ENCODE peak calls at places on chromosome 16, in eight cellular contexts. One of them, this sample, is unnamed. For H3K9me3, the result is how much of the 10 kb centered on the place peaks cover.

GRCh38 chr16:49489686-49490320 is 116.2 kb downstream of the C16orf78 start:
- DNase-seq in heart right ventricle: no peak
- DNase-seq in left ventricle myocardium inferior: no peak
- DNase-seq in heart left ventricle: no peak
- DNase-seq in right lobe of liver: no peak
- DNase-seq in Peyer's patch: no peak
- DNase-seq in AG04450: no peak
- DNase-seq in uterus: no peak
- DNase-seq in this sample: no peak

GRCh38 chr16:10090816-10091215 is 91.4 kb downstream of the GRIN2A start:
- DNase-seq in left ventricle myocardium inferior: no peak
- DNase-seq in heart left ventricle: no peak
- DNase-seq in Peyer's patch: no peak
- DNase-seq in right lobe of liver: no peak
- DNase-seq in heart right ventricle: no peak
- DNase-seq in uterus: no peak
- DNase-seq in AG04450: no peak
- DNase-seq in this sample: no peak

GRCh38 chr16:3935921-3936320 is 55.4 kb upstream of the CREBBP start:
- DNase-seq in AG04450: no peak
- DNase-seq in uterus: no peak
- DNase-seq in right lobe of liver: no peak
- DNase-seq in heart right ventricle: no peak
- DNase-seq in Peyer's patch: no peak
- DNase-seq in heart left ventricle: no peak
- DNase-seq in left ventricle myocardium inferior: no peak
- DNase-seq in this sample: no peak

GRCh38 chr16:84024854-84025253 is 17.7 kb downstream of the SLC38A8 start:
- DNase-seq in uterus: no peak
- DNase-seq in Peyer's patch: no peak
- DNase-seq in right lobe of liver: no peak
- DNase-seq in heart right ventricle: no peak
- DNase-seq in AG04450: no peak
- DNase-seq in left ventricle myocardium inferior: no peak
- DNase-seq in heart left ventricle: no peak
- DNase-seq in this sample: no peak

GRCh38 chr16:11250091-11250785 is 5.8 kb downstream of the SOCS1 start:
- DNase-seq in left ventricle myocardium inferior: no peak
- DNase-seq in heart right ventricle: no peak
- DNase-seq in AG04450: peak
- DNase-seq in right lobe of liver: peak
- DNase-seq in heart left ventricle: peak
- DNase-seq in uterus: no peak
- DNase-seq in Peyer's patch: no peak
- DNase-seq in this sample: no peak

GRCh38 chr16:84085774-84086173 is 31.0 kb downstream of the MBTPS1 start:
- DNase-seq in left ventricle myocardium inferior: no peak
- DNase-seq in heart right ventricle: no peak
- DNase-seq in uterus: no peak
- DNase-seq in right lobe of liver: no peak
- DNase-seq in heart left ventricle: no peak
- DNase-seq in AG04450: no peak
- DNase-seq in Peyer's patch: no peak
- DNase-seq in this sample: no peak

GRCh38 chr16:30185141-30185682 is 1.8 kb downstream of the CORO1A start:
- DNase-seq in left ventricle myocardium inferior: peak
- DNase-seq in AG04450: no peak
- DNase-seq in right lobe of liver: peak
- DNase-seq in uterus: peak
- DNase-seq in heart left ventricle: peak
- DNase-seq in heart right ventricle: peak
- DNase-seq in Peyer's patch: peak
- DNase-seq in this sample: no peak

GRCh38 chr16:49544828-49545227 is 171.2 kb downstream of the C16orf78 start:
- DNase-seq in AG04450: no peak
- DNase-seq in heart left ventricle: no peak
- DNase-seq in Peyer's patch: no peak
- DNase-seq in heart right ventricle: no peak
- DNase-seq in right lobe of liver: no peak
- DNase-seq in uterus: no peak
- DNase-seq in left ventricle myocardium inferior: no peak
- DNase-seq in this sample: no peak

GRCh38 chr16:11093578-11094074 is 149.3 kb downstream of the CLEC16A start:
- DNase-seq in left ventricle myocardium inferior: no peak
- DNase-seq in Peyer's patch: peak
- DNase-seq in heart left ventricle: no peak
- DNase-seq in uterus: no peak
- DNase-seq in right lobe of liver: no peak
- DNase-seq in heart right ventricle: no peak
- DNase-seq in AG04450: no peak
- DNase-seq in this sample: no peak

GRCh38 chr16:79347176-79347715 is 253.3 kb downstream of the MAF start:
- DNase-seq in uterus: no peak
- DNase-seq in heart right ventricle: no peak
- DNase-seq in Peyer's patch: no peak
- DNase-seq in left ventricle myocardium inferior: no peak
- DNase-seq in heart left ventricle: no peak
- DNase-seq in AG04450: no peak
- DNase-seq in right lobe of liver: no peak
- DNase-seq in this sample: no peak

GRCh38 chr16:89691231-89691985 is 4.9 kb downstream of the CDK10 start:
- DNase-seq in Peyer's patch: no peak
- DNase-seq in heart right ventricle: no peak
- DNase-seq in AG04450: no peak
- DNase-seq in left ventricle myocardium inferior: no peak
- DNase-seq in heart left ventricle: no peak
- DNase-seq in right lobe of liver: no peak
- DNase-seq in uterus: no peak
- DNase-seq in this sample: no peak

GRCh38 chr16:49472598-49472997 is 99.0 kb downstream of the C16orf78 start:
- DNase-seq in AG04450: no peak
- DNase-seq in Peyer's patch: no peak
- DNase-seq in heart right ventricle: no peak
- DNase-seq in left ventricle myocardium inferior: no peak
- DNase-seq in uterus: peak
- DNase-seq in heart left ventricle: no peak
- DNase-seq in right lobe of liver: no peak
- DNase-seq in this sample: no peak

GRCh38 chr16:67965668-67966548 is 2.5 kb downstream of the SLC12A4 start:
- DNase-seq in uterus: no peak
- DNase-seq in right lobe of liver: no peak
- DNase-seq in Peyer's patch: no peak
- DNase-seq in heart right ventricle: no peak
- DNase-seq in heart left ventricle: no peak
- DNase-seq in left ventricle myocardium inferior: no peak
- DNase-seq in AG04450: no peak
- DNase-seq in this sample: no peak

GRCh38 chr16:48602357-48603014 is 7.5 kb downstream of the N4BP1 start:
- DNase-seq in left ventricle myocardium inferior: no peak
- DNase-seq in AG04450: no peak
- DNase-seq in heart right ventricle: no peak
- DNase-seq in right lobe of liver: no peak
- DNase-seq in uterus: no peak
- DNase-seq in heart left ventricle: no peak
- DNase-seq in Peyer's patch: no peak
- DNase-seq in this sample: no peak

GRCh38 chr16:66408181-66409048 is 18.7 kb upstream of the BEAN1 start:
- DNase-seq in left ventricle myocardium inferior: peak
- DNase-seq in uterus: no peak
- DNase-seq in Peyer's patch: no peak
- DNase-seq in AG04450: peak
- DNase-seq in right lobe of liver: no peak
- DNase-seq in heart left ventricle: no peak
- DNase-seq in heart right ventricle: peak
- DNase-seq in this sample: no peak
- H3K4me3 ChIP-seq in left ventricle myocardium inferior: peak
- H3K4me3 ChIP-seq in uterus: no peak
- H3K4me3 ChIP-seq in Peyer's patch: no peak
- H3K4me3 ChIP-seq in AG04450: peak
- H3K4me3 ChIP-seq in right lobe of liver: no peak
- H3K4me3 ChIP-seq in heart left ventricle: peak
- H3K4me3 ChIP-seq in heart right ventricle: no peak
- H3K4me3 ChIP-seq in this sample: no peak

GRCh38 chr16:35414563-35414962 is 1955.2 kb downstream of the TP53TG3F start:
- DNase-seq in heart left ventricle: no peak
- DNase-seq in right lobe of liver: no peak
- DNase-seq in left ventricle myocardium inferior: no peak
- DNase-seq in Peyer's patch: no peak
- DNase-seq in heart right ventricle: no peak
- DNase-seq in uterus: no peak
- DNase-seq in AG04450: no peak
- DNase-seq in this sample: no peak

GRCh38 chr16:35409503-35409902 is 1950.1 kb downstream of the TP53TG3F start:
- DNase-seq in AG04450: no peak
- DNase-seq in Peyer's patch: no peak
- DNase-seq in uterus: no peak
- DNase-seq in left ventricle myocardium inferior: no peak
- DNase-seq in heart left ventricle: no peak
- DNase-seq in heart right ventricle: no peak
- DNase-seq in right lobe of liver: no peak
- DNase-seq in this sample: no peak

GRCh38 chr16:35411156-35411555 is 1951.7 kb downstream of the TP53TG3F start:
- DNase-seq in heart right ventricle: no peak
- DNase-seq in right lobe of liver: no peak
- DNase-seq in left ventricle myocardium inferior: no peak
- DNase-seq in heart left ventricle: no peak
- DNase-seq in uterus: no peak
- DNase-seq in AG04450: no peak
- DNase-seq in Peyer's patch: no peak
- DNase-seq in this sample: no peak

GRCh38 chr16:35414139-35414538 is 1954.7 kb downstream of the TP53TG3F start:
- DNase-seq in left ventricle myocardium inferior: no peak
- DNase-seq in AG04450: no peak
- DNase-seq in Peyer's patch: no peak
- DNase-seq in heart right ventricle: no peak
- DNase-seq in right lobe of liver: no peak
- DNase-seq in uterus: no peak
- DNase-seq in heart left ventricle: peak
- DNase-seq in this sample: no peak

DNA sequence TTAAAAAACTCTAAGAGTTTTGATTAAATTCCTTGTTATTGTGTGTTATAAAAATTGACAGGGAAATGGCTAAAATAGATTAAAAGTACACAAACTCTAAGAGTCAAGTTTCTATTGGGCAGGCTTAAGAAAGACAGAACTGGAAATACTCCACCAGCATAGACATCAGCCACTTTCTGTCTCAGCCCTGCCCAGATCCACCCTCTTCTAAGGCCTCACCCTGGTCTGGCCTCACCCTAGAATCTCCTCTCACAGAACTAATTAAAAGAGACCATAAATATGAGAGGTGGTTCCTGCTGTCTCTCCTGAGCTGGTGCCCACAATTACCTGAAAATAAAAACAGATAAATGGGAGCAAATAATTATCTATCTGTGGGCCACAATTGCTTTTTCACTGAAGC is 1951.0 kb downstream of the TP53TG3F start:
- DNase-seq in left ventricle myocardium inferior: no peak
- DNase-seq in uterus: no peak
- DNase-seq in heart left ventricle: no peak
- DNase-seq in heart right ventricle: no peak
- DNase-seq in AG04450: no peak
- DNase-seq in Peyer's patch: no peak
- DNase-seq in right lobe of liver: no peak
- DNase-seq in this sample: no peak
- H3K9me3 ChIP-seq in left ventricle myocardium inferior: under half
- H3K9me3 ChIP-seq in uterus: under half
- H3K9me3 ChIP-seq in heart left ventricle: under half
- H3K9me3 ChIP-seq in heart right ventricle: under half
- H3K9me3 ChIP-seq in AG04450: under half
- H3K9me3 ChIP-seq in Peyer's patch: under half
- H3K9me3 ChIP-seq in right lobe of liver: under half
- H3K9me3 ChIP-seq in this sample: under half

GRCh38 chr16:28186752-28187151 is 25.0 kb downstream of the XPO6 start:
- DNase-seq in Peyer's patch: no peak
- DNase-seq in heart right ventricle: no peak
- DNase-seq in heart left ventricle: no peak
- DNase-seq in left ventricle myocardium inferior: no peak
- DNase-seq in right lobe of liver: no peak
- DNase-seq in AG04450: no peak
- DNase-seq in uterus: no peak
- DNase-seq in this sample: no peak
- H3K27ac ChIP-seq in Peyer's patch: peak
- H3K27ac ChIP-seq in heart right ventricle: no peak
- H3K27ac ChIP-seq in heart left ventricle: no peak
- H3K27ac ChIP-seq in left ventricle myocardium inferior: no peak
- H3K27ac ChIP-seq in right lobe of liver: no peak
- H3K27ac ChIP-seq in AG04450: peak
- H3K27ac ChIP-seq in uterus: no peak
- H3K27ac ChIP-seq in this sample: no peak

GRCh38 chr16:31527617-31528287 is at the start of gene AHSP:
- DNase-seq in heart right ventricle: no peak
- DNase-seq in AG04450: no peak
- DNase-seq in heart left ventricle: no peak
- DNase-seq in left ventricle myocardium inferior: no peak
- DNase-seq in uterus: no peak
- DNase-seq in Peyer's patch: no peak
- DNase-seq in right lobe of liver: no peak
- DNase-seq in this sample: no peak
- H3K4me3 ChIP-seq in heart right ventricle: no peak
- H3K4me3 ChIP-seq in AG04450: peak
- H3K4me3 ChIP-seq in heart left ventricle: peak
- H3K4me3 ChIP-seq in left ventricle myocardium inferior: peak
- H3K4me3 ChIP-seq in uterus: no peak
- H3K4me3 ChIP-seq in Peyer's patch: no peak
- H3K4me3 ChIP-seq in right lobe of liver: no peak
- H3K4me3 ChIP-seq in this sample: no peak

DNA sequence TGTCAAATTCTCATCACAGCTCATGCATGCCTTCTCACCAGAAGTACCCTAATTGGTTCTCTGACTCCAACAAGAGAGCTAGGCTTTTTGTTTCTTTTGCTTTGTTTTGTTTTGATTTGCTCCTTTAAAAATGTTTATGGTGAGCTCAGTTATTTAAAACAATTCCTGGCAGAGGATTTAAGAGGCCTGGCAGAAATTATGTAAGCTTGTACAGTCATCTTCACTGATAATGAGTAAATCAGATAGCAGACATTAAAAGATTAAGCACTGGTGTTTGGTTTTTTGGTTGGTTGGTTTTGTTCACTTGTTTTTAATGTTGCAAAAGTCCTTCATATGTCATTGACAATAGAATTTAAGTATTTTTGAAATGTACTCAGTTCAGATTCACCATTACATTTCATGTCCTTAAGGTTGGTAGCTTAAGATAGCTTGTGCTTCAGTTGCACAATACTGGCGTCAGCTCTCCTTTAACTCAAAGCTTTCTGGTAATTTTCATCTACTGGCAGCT is 378.9 kb downstream of the CDH13 start:
- DNase-seq in heart left ventricle: no peak
- DNase-seq in Peyer's patch: no peak
- DNase-seq in left ventricle myocardium inferior: no peak
- DNase-seq in uterus: no peak
- DNase-seq in heart right ventricle: no peak
- DNase-seq in AG04450: no peak
- DNase-seq in right lobe of liver: no peak
- DNase-seq in this sample: no peak
- H3K9me3 ChIP-seq in heart left ventricle: under half
- H3K9me3 ChIP-seq in Peyer's patch: under half
- H3K9me3 ChIP-seq in left ventricle myocardium inferior: under half
- H3K9me3 ChIP-seq in uterus: under half
- H3K9me3 ChIP-seq in heart right ventricle: under half
- H3K9me3 ChIP-seq in AG04450: under half
- H3K9me3 ChIP-seq in right lobe of liver: under half
- H3K9me3 ChIP-seq in this sample: under half